ENCODE peak calls at places on chromosome 11, in six cellular contexts. F is NCI-H187; Q is stimulated activated CD4-positive, alpha-beta T cell treated with anti-CD3 and anti-CD28 coated beads, TNF-alpha, amount 100 ng/mL, for 1 hour; G is T-cell; P is hypothalamus; T is AG20443. X is an unnamed sample.

GRCh38 chr11:8658210-8658968 is 24.1 kb downstream of the TRIM66 start:
- DNase-seq in F (no peak), Q (no peak), G (no peak), P (no peak), T (no peak), X (peak)

GRCh38 chr11:95453616-95454118 is 222.7 kb upstream of the SESN3 start:
- DNase-seq in F (no peak), Q (no peak), G (no peak), P (peak), T (peak), X (no peak)

GRCh38 chr11:119236490-119236889 is 30.4 kb downstream of the CBL start:
- DNase-seq in F (no peak), Q (no peak), G (no peak), P (no peak), T (no peak), X (no peak)

GRCh38 chr11:20474951-20475517 is 87.5 kb downstream of the PRMT3 start:
- DNase-seq in F (no peak), Q (no peak), G (no peak), P (no peak), T (no peak), X (no peak)

GRCh38 chr11:119207300-119207570 is 1.1 kb downstream of the CBL start:
- DNase-seq in F (no peak), Q (no peak), G (no peak), P (no peak), T (no peak), X (no peak)

GRCh38 chr11:92948116-92948515 is 21.3 kb upstream of the MTNR1B start:
- DNase-seq in F (no peak), Q (no peak), G (no peak), P (no peak), T (no peak), X (no peak)

GRCh38 chr11:93545566-93545965 is 2.4 kb upstream of the SMCO4 start:
- DNase-seq in F (no peak), Q (no peak), G (no peak), P (no peak), T (no peak), X (no peak)

GRCh38 chr11:107669156-107669740 is 42.6 kb downstream of the SLN start:
- DNase-seq in F (no peak), Q (no peak), G (no peak), P (no peak), T (no peak), X (no peak)

GRCh38 chr11:58577441-58578135 is 1.3 kb upstream of the ZFP91 start:
- DNase-seq in F (peak), Q (peak), G (peak), P (no peak), T (peak), X (no peak)

GRCh38 chr11:111627591-111627990 is 25.3 kb downstream of the SIK2 start:
- DNase-seq in F (no peak), Q (no peak), G (no peak), P (no peak), T (peak), X (no peak)

GRCh38 chr11:69286358-69287327 is 7.3 kb upstream of the MYEOV start:
- DNase-seq in F (no peak), Q (no peak), G (no peak), P (no peak), T (no peak), X (no peak)

GRCh38 chr11:104352036-104352435 is 188.1 kb upstream of the PDGFD start:
- DNase-seq in F (no peak), Q (no peak), G (no peak), P (no peak), T (no peak), X (no peak)

GRCh38 chr11:74636633-74637184 is 44.3 kb downstream of the POLD3 start:
- DNase-seq in F (no peak), Q (no peak), G (no peak), P (no peak), T (peak), X (no peak)

GRCh38 chr11:113376156-113376555 is 11.4 kb upstream of the ANKK1 start:
- DNase-seq in F (no peak), Q (no peak), G (no peak), P (no peak), T (no peak), X (no peak)

GRCh38 chr11:77054018-77054417 is 12.8 kb upstream of the CAPN5 start:
- DNase-seq in F (no peak), Q (no peak), G (no peak), P (no peak), T (no peak), X (no peak)

GRCh38 chr11:71426413-71426812 is 21.8 kb downstream of the DHCR7 start:
- DNase-seq in F (no peak), Q (no peak), G (no peak), P (no peak), T (no peak), X (no peak)

GRCh38 chr11:98729118-98729517 is 291.6 kb upstream of the CNTN5 start:
- DNase-seq in F (no peak), Q (no peak), G (no peak), P (no peak), T (no peak), X (peak)

GRCh38 chr11:105000167-105000566 is 22.8 kb downstream of the CASP5 start:
- DNase-seq in F (no peak), Q (no peak), G (no peak), P (no peak), T (no peak), X (no peak)

GRCh38 chr11:45083544-45084087 is 62.8 kb upstream of the PRDM11 start:
- DNase-seq in F (no peak), Q (no peak), G (no peak), P (no peak), T (no peak), X (no peak)

GRCh38 chr11:9990221-9990973 is 303.6 kb downstream of the SBF2 start:
- DNase-seq in F (no peak), Q (no peak), G (no peak), P (no peak), T (no peak), X (no peak)

GRCh38 chr11:16843307-16843706 is 104.9 kb downstream of the C11orf58 start:
- DNase-seq in F (peak), Q (no peak), G (no peak), P (no peak), T (no peak), X (peak)

GRCh38 chr11:62295504-62295903 is 3.4 kb downstream of the SCGB1D4 start:
- DNase-seq in F (no peak), Q (no peak), G (no peak), P (no peak), T (peak), X (no peak)

GRCh38 chr11:113114452-113115027 is 153.3 kb downstream of the NCAM1 start:
- DNase-seq in F (peak), Q (no peak), G (peak), P (peak), T (peak), X (peak)

GRCh38 chr11:11843233-11843632 is 1.5 kb downstream of the USP47 start:
- DNase-seq in F (no peak), Q (no peak), G (no peak), P (no peak), T (peak), X (no peak)